ENCODE peak calls at places on chromosome 21, in seven cellular contexts. F is GM12892; B is NCI-H1694 treated with DMSO at 0.1 percent for 48 hours; J is GM04504; C is heart left ventricle; E is stimulated activated CD4-positive, alpha-beta T cell treated with anti-CD3 and anti-CD28 coated beads, TNF-alpha, amount 100 ng/mL, for 24 hours; S is progenitor cell of endocrine pancreas. H is an unnamed sample.

GRCh38 chr21:46024983-46025860 is 43.7 kb downstream of the COL6A1 start:
- DNase-seq in F (no peak), E (no peak), J (no peak), B (no peak), S (no peak), C (no peak), H (no peak)

GRCh38 chr21:34110594-34111202 is 37.3 kb downstream of the MRPS6 start:
- DNase-seq in S (no peak), E (no peak), B (no peak), C (no peak), J (no peak), F (no peak), H (no peak)

GRCh38 chr21:16838330-16838729 is 674.5 kb upstream of the CXADR start:
- DNase-seq in E (no peak), J (no peak), F (no peak), C (no peak), S (no peak), B (no peak), H (no peak)

GRCh38 chr21:41419921-41420862 is 5.8 kb upstream of the MX1 start:
- DNase-seq in C (peak), J (peak), F (peak), E (peak), B (no peak), S (peak), H (no peak)

GRCh38 chr21:45455321-45456013 is 50.5 kb downstream of the COL18A1 start:
- DNase-seq in S (no peak), E (no peak), F (no peak), B (no peak), J (no peak), C (no peak), H (no peak)

GRCh38 chr21:45950740-45951515 is 30.6 kb upstream of the COL6A1 start:
- DNase-seq in E (no peak), F (no peak), J (no peak), S (no peak), B (no peak), C (peak), H (no peak)

GRCh38 chr21:26140185-26140584 is 30.4 kb downstream of the APP start:
- DNase-seq in J (peak), C (peak), S (no peak), F (no peak), E (no peak), B (no peak), H (no peak)

GRCh38 chr21:44349416-44349846 is 4.0 kb upstream of the TRPM2 start:
- DNase-seq in F (no peak), B (no peak), S (no peak), E (no peak), C (no peak), J (no peak), H (no peak)

GRCh38 chr21:21860888-21861287 is 862.7 kb downstream of the NCAM2 start:
- DNase-seq in J (no peak), C (no peak), F (no peak), B (no peak), S (no peak), E (no peak), H (no peak)

GRCh38 chr21:41636636-41637625 is 129.0 kb upstream of the TMPRSS2 start:
- DNase-seq in E (no peak), J (no peak), F (no peak), S (no peak), C (no peak), B (no peak), H (no peak)

GRCh38 chr21:38139380-38140168 is 117.2 kb upstream of the KCNJ15 start:
- DNase-seq in J (no peak), C (no peak), E (no peak), S (no peak), F (no peak), B (no peak), H (no peak)

GRCh38 chr21:36706951-36707762 is 8.2 kb downstream of the SIM2 start:
- DNase-seq in E (no peak), J (no peak), C (peak), F (no peak), B (no peak), S (no peak), H (no peak)

GRCh38 chr21:34593423-34593822 is 21.5 kb downstream of the RCAN1 start:
- DNase-seq in C (no peak), B (no peak), S (no peak), J (no peak), F (no peak), E (no peak), H (no peak)

GRCh38 chr21:45379171-45379900 is 25.6 kb upstream of the COL18A1 start:
- DNase-seq in F (no peak), B (no peak), S (no peak), E (no peak), C (peak), J (no peak), H (no peak)

GRCh38 chr21:38306407-38306806 is 49.6 kb downstream of the KCNJ15 start:
- DNase-seq in J (no peak), E (no peak), F (no peak), B (no peak), S (no peak), C (no peak), H (no peak)

GRCh38 chr21:44697811-44698734 is 1.1 kb downstream of the KRTAP10-12 start:
- DNase-seq in F (no peak), E (no peak), B (no peak), S (no peak), C (no peak), J (no peak), H (no peak)

GRCh38 chr21:15837603-15838002 is 107.8 kb downstream of the USP25 start:
- DNase-seq in C (no peak), E (no peak), F (no peak), B (no peak), J (no peak), S (no peak), H (no peak)

GRCh38 chr21:41966341-41966833 is 12.6 kb upstream of the C2CD2 start:
- DNase-seq in S (no peak), E (no peak), J (no peak), B (no peak), F (no peak), C (no peak), H (no peak)

GRCh38 chr21:45367402-45368351 is 37.3 kb upstream of the COL18A1 start:
- DNase-seq in E (no peak), B (no peak), C (no peak), S (no peak), J (no peak), F (no peak), H (no peak)

GRCh38 chr21:42219606-42220137 is 732 bp downstream of the ABCG1 start:
- DNase-seq in E (no peak), S (no peak), B (no peak), C (no peak), J (no peak), F (peak), H (no peak)

GRCh38 chr21:7952648-7953047 is 2568.7 kb upstream of the TPTE start:
- DNase-seq in S (no peak), F (no peak), E (no peak), J (no peak), C (no peak), B (no peak), H (no peak)

GRCh38 chr21:35779690-35780570 is 280.4 kb downstream of the SETD4 start:
- DNase-seq in C (no peak), S (no peak), E (no peak), B (no peak), J (peak), F (no peak), H (no peak)

GRCh38 chr21:27633631-27634030 is 666.7 kb upstream of the ADAMTS5 start:
- DNase-seq in F (no peak), E (no peak), C (no peak), J (no peak), S (no peak), B (no peak), H (no peak)

GRCh38 chr21:32705139-32705538 is 22.7 kb downstream of the SYNJ1 start:
- DNase-seq in B (no peak), S (no peak), J (no peak), F (no peak), E (no peak), C (no peak), H (no peak)

GRCh38 chr21:45034556-45035476 is 39.6 kb upstream of the ADARB1 start:
- DNase-seq in B (no peak), C (no peak), S (no peak), F (no peak), E (no peak), J (no peak), H (no peak)

GRCh38 chr21:33961061-33961460 is 45.5 kb upstream of the ATP5PO start:
- DNase-seq in J (no peak), B (no peak), C (no peak), F (no peak), E (no peak), S (no peak), H (no peak)

GRCh38 chr21:33305344-33305671 is 19.5 kb upstream of the IFNAR1 start:
- DNase-seq in B (no peak), C (no peak), J (no peak), S (no peak), F (no peak), E (no peak), H (no peak)

GRCh38 chr21:17673261-17674020 is 60.7 kb upstream of the BTG3 start:
- DNase-seq in S (no peak), E (no peak), B (no peak), C (no peak), F (no peak), J (peak), H (no peak)

GRCh38 chr21:43811262-43812105 is 22.1 kb downstream of the RRP1 start:
- DNase-seq in C (no peak), E (no peak), S (no peak), F (no peak), J (no peak), B (peak), H (no peak)

GRCh38 chr21:25490742-25491141 is 116.5 kb downstream of the MRPL39 start:
- DNase-seq in S (no peak), J (no peak), E (no peak), B (no peak), C (no peak), F (no peak), H (no peak)

GRCh38 chr21:31151682-31152081 is 113.4 kb upstream of the KRTAP19-8 start:
- DNase-seq in B (no peak), E (no peak), C (no peak), F (no peak), J (no peak), S (no peak), H (no peak)